ENCODE peak calls at places on chromosomes 6 and 20, in seven cellular contexts. One of them, this sample, is unnamed. For H3K4me1, the result is how much of the 10 kb centered on the place peaks cover.

GRCh38 chr6:125792172-125792571 is 1.4 kb downstream of the NCOA7 start:
- DNase-seq in Peyer's patch: no peak
- DNase-seq in CD4-positive, CD25-positive, alpha-beta regulatory T cell: no peak
- DNase-seq in upper lobe of left lung: no peak
- DNase-seq in mesendoderm: no peak
- DNase-seq in prostate gland: no peak
- DNase-seq in left ventricle myocardium inferior: no peak
- DNase-seq in this sample: no peak

GRCh38 chr20:22333885-22334545 is 250.4 kb downstream of the FOXA2 start:
- DNase-seq in mesendoderm: peak
- DNase-seq in prostate gland: peak
- DNase-seq in CD4-positive, CD25-positive, alpha-beta regulatory T cell: peak
- DNase-seq in upper lobe of left lung: peak
- DNase-seq in left ventricle myocardium inferior: peak
- DNase-seq in Peyer's patch: peak
- DNase-seq in this sample: no peak

GRCh38 chr20:42442728-42443127 is 747.0 kb downstream of the PTPRT start:
- DNase-seq in CD4-positive, CD25-positive, alpha-beta regulatory T cell: no peak
- DNase-seq in Peyer's patch: no peak
- DNase-seq in left ventricle myocardium inferior: peak
- DNase-seq in mesendoderm: no peak
- DNase-seq in prostate gland: no peak
- DNase-seq in upper lobe of left lung: no peak
- DNase-seq in this sample: no peak

GRCh38 chr6:29739882-29740261 is 16.6 kb downstream of the HLA-F start:
- DNase-seq in Peyer's patch: no peak
- DNase-seq in mesendoderm: no peak
- DNase-seq in upper lobe of left lung: no peak
- DNase-seq in prostate gland: no peak
- DNase-seq in CD4-positive, CD25-positive, alpha-beta regulatory T cell: no peak
- DNase-seq in left ventricle myocardium inferior: no peak
- DNase-seq in this sample: no peak

GRCh38 chr6:30570760-30571084 is 520 bp upstream of the ABCF1 start:
- DNase-seq in mesendoderm: no peak
- DNase-seq in prostate gland: no peak
- DNase-seq in upper lobe of left lung: no peak
- DNase-seq in left ventricle myocardium inferior: no peak
- DNase-seq in CD4-positive, CD25-positive, alpha-beta regulatory T cell: no peak
- DNase-seq in Peyer's patch: no peak
- DNase-seq in this sample: no peak

GRCh38 chr20:38123021-38123587 is 42.0 kb downstream of the TGM2 start:
- DNase-seq in left ventricle myocardium inferior: no peak
- DNase-seq in upper lobe of left lung: no peak
- DNase-seq in prostate gland: no peak
- DNase-seq in Peyer's patch: peak
- DNase-seq in mesendoderm: peak
- DNase-seq in CD4-positive, CD25-positive, alpha-beta regulatory T cell: no peak
- DNase-seq in this sample: no peak

GRCh38 chr6:7050911-7051779 is 56.6 kb upstream of the RREB1 start:
- DNase-seq in CD4-positive, CD25-positive, alpha-beta regulatory T cell: peak
- DNase-seq in left ventricle myocardium inferior: peak
- DNase-seq in Peyer's patch: peak
- DNase-seq in prostate gland: peak
- DNase-seq in upper lobe of left lung: peak
- DNase-seq in mesendoderm: peak
- DNase-seq in this sample: peak

GRCh38 chr6:134732761-134733160 is 217.1 kb downstream of the ALDH8A1 start:
- DNase-seq in mesendoderm: no peak
- DNase-seq in upper lobe of left lung: no peak
- DNase-seq in CD4-positive, CD25-positive, alpha-beta regulatory T cell: no peak
- DNase-seq in Peyer's patch: no peak
- DNase-seq in left ventricle myocardium inferior: no peak
- DNase-seq in prostate gland: no peak
- DNase-seq in this sample: no peak

GRCh38 chr6:143336446-143337152 is 113.9 kb downstream of the ADAT2 start:
- DNase-seq in prostate gland: no peak
- DNase-seq in left ventricle myocardium inferior: no peak
- DNase-seq in CD4-positive, CD25-positive, alpha-beta regulatory T cell: peak
- DNase-seq in upper lobe of left lung: no peak
- DNase-seq in mesendoderm: peak
- DNase-seq in Peyer's patch: no peak
- DNase-seq in this sample: no peak

GRCh38 chr6:39172377-39172757 is 56.9 kb downstream of the KCNK5 start:
- DNase-seq in CD4-positive, CD25-positive, alpha-beta regulatory T cell: no peak
- DNase-seq in left ventricle myocardium inferior: no peak
- DNase-seq in prostate gland: no peak
- DNase-seq in upper lobe of left lung: no peak
- DNase-seq in mesendoderm: no peak
- DNase-seq in Peyer's patch: no peak
- DNase-seq in this sample: no peak

GRCh38 chr6:117491916-117492315 is 9.4 kb downstream of the DCBLD1 start:
- DNase-seq in upper lobe of left lung: no peak
- DNase-seq in mesendoderm: no peak
- DNase-seq in prostate gland: no peak
- DNase-seq in CD4-positive, CD25-positive, alpha-beta regulatory T cell: no peak
- DNase-seq in Peyer's patch: no peak
- DNase-seq in left ventricle myocardium inferior: no peak
- DNase-seq in this sample: no peak

GRCh38 chr6:139647001-139647400 is 272.6 kb upstream of the CITED2 start:
- DNase-seq in prostate gland: no peak
- DNase-seq in mesendoderm: no peak
- DNase-seq in left ventricle myocardium inferior: no peak
- DNase-seq in Peyer's patch: no peak
- DNase-seq in CD4-positive, CD25-positive, alpha-beta regulatory T cell: no peak
- DNase-seq in upper lobe of left lung: no peak
- DNase-seq in this sample: no peak

GRCh38 chr6:166361080-166361429 is 18.7 kb upstream of the SFT2D1 start:
- DNase-seq in prostate gland: peak
- DNase-seq in Peyer's patch: no peak
- DNase-seq in CD4-positive, CD25-positive, alpha-beta regulatory T cell: no peak
- DNase-seq in upper lobe of left lung: no peak
- DNase-seq in mesendoderm: no peak
- DNase-seq in left ventricle myocardium inferior: peak
- DNase-seq in this sample: no peak

GRCh38 chr20:21129861-21130260 is 4.0 kb downstream of the KIZ start:
- DNase-seq in left ventricle myocardium inferior: no peak
- DNase-seq in Peyer's patch: no peak
- DNase-seq in CD4-positive, CD25-positive, alpha-beta regulatory T cell: no peak
- DNase-seq in mesendoderm: peak
- DNase-seq in prostate gland: no peak
- DNase-seq in upper lobe of left lung: no peak
- DNase-seq in this sample: no peak

GRCh38 chr6:93721386-93722048 is 302.2 kb upstream of the EPHA7 start:
- DNase-seq in left ventricle myocardium inferior: no peak
- DNase-seq in upper lobe of left lung: no peak
- DNase-seq in CD4-positive, CD25-positive, alpha-beta regulatory T cell: no peak
- DNase-seq in mesendoderm: peak
- DNase-seq in prostate gland: peak
- DNase-seq in Peyer's patch: no peak
- DNase-seq in this sample: no peak

GRCh38 chr6:157107915-157108651 is 215.2 kb downstream of the TMEM242 start:
- DNase-seq in prostate gland: no peak
- DNase-seq in mesendoderm: peak
- DNase-seq in upper lobe of left lung: no peak
- DNase-seq in CD4-positive, CD25-positive, alpha-beta regulatory T cell: peak
- DNase-seq in Peyer's patch: no peak
- DNase-seq in left ventricle myocardium inferior: no peak
- DNase-seq in this sample: no peak

GRCh38 chr6:142881771-142882170 is 63.2 kb downstream of the HIVEP2 start:
- DNase-seq in prostate gland: no peak
- DNase-seq in CD4-positive, CD25-positive, alpha-beta regulatory T cell: no peak
- DNase-seq in upper lobe of left lung: no peak
- DNase-seq in Peyer's patch: no peak
- DNase-seq in mesendoderm: peak
- DNase-seq in left ventricle myocardium inferior: no peak
- DNase-seq in this sample: no peak

GRCh38 chr6:32327103-32327502 is 44.6 kb downstream of the TSBP1 start:
- DNase-seq in left ventricle myocardium inferior: no peak
- DNase-seq in Peyer's patch: no peak
- DNase-seq in upper lobe of left lung: no peak
- DNase-seq in CD4-positive, CD25-positive, alpha-beta regulatory T cell: peak
- DNase-seq in prostate gland: no peak
- DNase-seq in mesendoderm: no peak
- DNase-seq in this sample: no peak

GRCh38 chr6:167855825-167856425 is 29.2 kb downstream of the AFDN start:
- DNase-seq in prostate gland: no peak
- DNase-seq in CD4-positive, CD25-positive, alpha-beta regulatory T cell: no peak
- DNase-seq in upper lobe of left lung: no peak
- DNase-seq in left ventricle myocardium inferior: no peak
- DNase-seq in mesendoderm: no peak
- DNase-seq in Peyer's patch: no peak
- DNase-seq in this sample: no peak

GRCh38 chr20:57426156-57426769 is 35.1 kb downstream of the RBM38 start:
- DNase-seq in left ventricle myocardium inferior: no peak
- DNase-seq in prostate gland: no peak
- DNase-seq in Peyer's patch: no peak
- DNase-seq in mesendoderm: no peak
- DNase-seq in CD4-positive, CD25-positive, alpha-beta regulatory T cell: no peak
- DNase-seq in upper lobe of left lung: no peak
- DNase-seq in this sample: no peak

GRCh38 chr20:13862245-13862644 is 77.4 kb downstream of the NDUFAF5 start:
- DNase-seq in mesendoderm: no peak
- DNase-seq in left ventricle myocardium inferior: no peak
- DNase-seq in CD4-positive, CD25-positive, alpha-beta regulatory T cell: no peak
- DNase-seq in upper lobe of left lung: no peak
- DNase-seq in Peyer's patch: no peak
- DNase-seq in prostate gland: no peak
- DNase-seq in this sample: no peak

GRCh38 chr6:22332726-22333125 is 35.9 kb upstream of the PRL start:
- DNase-seq in upper lobe of left lung: no peak
- DNase-seq in CD4-positive, CD25-positive, alpha-beta regulatory T cell: no peak
- DNase-seq in mesendoderm: peak
- DNase-seq in prostate gland: no peak
- DNase-seq in Peyer's patch: no peak
- DNase-seq in left ventricle myocardium inferior: no peak
- DNase-seq in this sample: no peak

GRCh38 chr6:22332216-22332615 is 35.4 kb upstream of the PRL start:
- DNase-seq in left ventricle myocardium inferior: no peak
- DNase-seq in CD4-positive, CD25-positive, alpha-beta regulatory T cell: no peak
- DNase-seq in prostate gland: no peak
- DNase-seq in Peyer's patch: no peak
- DNase-seq in mesendoderm: no peak
- DNase-seq in upper lobe of left lung: no peak
- DNase-seq in this sample: no peak

GRCh38 chr6:22330941-22331340 is 34.1 kb upstream of the PRL start:
- DNase-seq in left ventricle myocardium inferior: no peak
- DNase-seq in Peyer's patch: no peak
- DNase-seq in upper lobe of left lung: no peak
- DNase-seq in CD4-positive, CD25-positive, alpha-beta regulatory T cell: no peak
- DNase-seq in prostate gland: no peak
- DNase-seq in mesendoderm: no peak
- DNase-seq in this sample: no peak

GRCh38 chr6:22334778-22335177 is 37.9 kb upstream of the PRL start:
- DNase-seq in upper lobe of left lung: no peak
- DNase-seq in mesendoderm: no peak
- DNase-seq in prostate gland: no peak
- DNase-seq in Peyer's patch: no peak
- DNase-seq in CD4-positive, CD25-positive, alpha-beta regulatory T cell: no peak
- DNase-seq in left ventricle myocardium inferior: no peak
- DNase-seq in this sample: no peak

GRCh38 chr6:22333802-22334201 is 37.0 kb upstream of the PRL start:
- DNase-seq in CD4-positive, CD25-positive, alpha-beta regulatory T cell: no peak
- DNase-seq in upper lobe of left lung: no peak
- DNase-seq in left ventricle myocardium inferior: no peak
- DNase-seq in Peyer's patch: no peak
- DNase-seq in mesendoderm: no peak
- DNase-seq in prostate gland: no peak
- DNase-seq in this sample: no peak
- H3K4me1 ChIP-seq in CD4-positive, CD25-positive, alpha-beta regulatory T cell: under half
- H3K4me1 ChIP-seq in upper lobe of left lung: under half
- H3K4me1 ChIP-seq in left ventricle myocardium inferior: under half
- H3K4me1 ChIP-seq in Peyer's patch: under half
- H3K4me1 ChIP-seq in mesendoderm: under half
- H3K4me1 ChIP-seq in prostate gland: under half
- H3K4me1 ChIP-seq in this sample: under half

GRCh38 chr20:49786226-49786625 is 26.4 kb upstream of the SLC9A8 start:
- DNase-seq in prostate gland: no peak
- DNase-seq in Peyer's patch: no peak
- DNase-seq in upper lobe of left lung: no peak
- DNase-seq in left ventricle myocardium inferior: no peak
- DNase-seq in CD4-positive, CD25-positive, alpha-beta regulatory T cell: no peak
- DNase-seq in mesendoderm: no peak
- DNase-seq in this sample: no peak
- H3K4me3 ChIP-seq in prostate gland: no peak
- H3K4me3 ChIP-seq in Peyer's patch: no peak
- H3K4me3 ChIP-seq in upper lobe of left lung: no peak
- H3K4me3 ChIP-seq in left ventricle myocardium inferior: no peak
- H3K4me3 ChIP-seq in CD4-positive, CD25-positive, alpha-beta regulatory T cell: no peak
- H3K4me3 ChIP-seq in mesendoderm: no peak
- H3K4me3 ChIP-seq in this sample: no peak

GRCh38 chr6:113320653-113321052 is 536.5 kb upstream of the MARCKS start:
- DNase-seq in CD4-positive, CD25-positive, alpha-beta regulatory T cell: no peak
- DNase-seq in Peyer's patch: no peak
- DNase-seq in upper lobe of left lung: no peak
- DNase-seq in left ventricle myocardium inferior: no peak
- DNase-seq in prostate gland: no peak
- DNase-seq in mesendoderm: peak
- DNase-seq in this sample: no peak
- H3K4me1 ChIP-seq in CD4-positive, CD25-positive, alpha-beta regulatory T cell: under half
- H3K4me1 ChIP-seq in Peyer's patch: under half
- H3K4me1 ChIP-seq in upper lobe of left lung: under half
- H3K4me1 ChIP-seq in left ventricle myocardium inferior: under half
- H3K4me1 ChIP-seq in prostate gland: under half
- H3K4me1 ChIP-seq in mesendoderm: under half
- H3K4me1 ChIP-seq in this sample: under half

GRCh38 chr6:28675600-28675999 is 149.9 kb downstream of the GPX5 start:
- DNase-seq in mesendoderm: no peak
- DNase-seq in prostate gland: no peak
- DNase-seq in upper lobe of left lung: no peak
- DNase-seq in CD4-positive, CD25-positive, alpha-beta regulatory T cell: no peak
- DNase-seq in Peyer's patch: no peak
- DNase-seq in left ventricle myocardium inferior: no peak
- DNase-seq in this sample: no peak

GRCh38 chr6:28673417-28673799 is 147.7 kb downstream of the GPX5 start:
- DNase-seq in mesendoderm: no peak
- DNase-seq in Peyer's patch: no peak
- DNase-seq in CD4-positive, CD25-positive, alpha-beta regulatory T cell: no peak
- DNase-seq in left ventricle myocardium inferior: no peak
- DNase-seq in prostate gland: no peak
- DNase-seq in upper lobe of left lung: no peak
- DNase-seq in this sample: no peak

GRCh38 chr6:28673800-28674671 is 148.4 kb downstream of the GPX5 start:
- DNase-seq in Peyer's patch: no peak
- DNase-seq in upper lobe of left lung: peak
- DNase-seq in CD4-positive, CD25-positive, alpha-beta regulatory T cell: peak
- DNase-seq in mesendoderm: peak
- DNase-seq in prostate gland: no peak
- DNase-seq in left ventricle myocardium inferior: no peak
- DNase-seq in this sample: no peak
- H3K4me3 ChIP-seq in Peyer's patch: no peak
- H3K4me3 ChIP-seq in upper lobe of left lung: no peak
- H3K4me3 ChIP-seq in CD4-positive, CD25-positive, alpha-beta regulatory T cell: peak
- H3K4me3 ChIP-seq in mesendoderm: peak
- H3K4me3 ChIP-seq in prostate gland: peak
- H3K4me3 ChIP-seq in left ventricle myocardium inferior: peak
- H3K4me3 ChIP-seq in this sample: no peak

This sample was measured in CD4-positive, alpha-beta memory T cell.